ENCODE peak calls at places on chromosomes 13 and 19, in ten cellular contexts. H, W, P, R, G, U, D, S, X and T are unnamed samples.

GRCh38 chr13:90654970-90655369 is 692.5 kb upstream of the MIR17HG start:
- DNase-seq in W (no peak), P (no peak), G (no peak), S (no peak), D (no peak), X (no peak), U (no peak), R (no peak), H (no peak), T (no peak)

GRCh38 chr13:34201050-34201913 is 383.3 kb downstream of the RFC3 start:
- DNase-seq in W (no peak), U (no peak), G (peak), D (no peak), R (no peak), X (no peak), P (peak), S (peak), H (no peak), T (peak)

GRCh38 chr19:56350416-56351045 is 35.9 kb upstream of the ZSCAN5A start:
- DNase-seq in R (peak), W (peak), H (peak), X (peak), U (no peak), G (peak), P (peak), S (peak), D (peak), T (no peak)

GRCh38 chr19:7556696-7557315 is 21.3 kb downstream of the PNPLA6 start:
- DNase-seq in G (no peak), U (no peak), D (no peak), W (no peak), H (no peak), R (no peak), X (no peak), S (no peak), P (no peak), T (no peak)

GRCh38 chr19:55344444-55344843 is 4.8 kb downstream of the KMT5C start:
- DNase-seq in D (no peak), U (no peak), W (no peak), G (no peak), R (no peak), P (no peak), S (no peak), X (no peak), H (peak), T (no peak)

GRCh38 chr19:50843205-50843604 is 9.8 kb upstream of the KLK15 start:
- DNase-seq in G (no peak), R (no peak), W (no peak), U (no peak), P (no peak), X (no peak), D (no peak), S (no peak), H (no peak), T (no peak)

GRCh38 chr13:32045963-32046785 is 14.6 kb downstream of the FRY start:
- DNase-seq in G (peak), H (no peak), R (peak), S (peak), D (no peak), X (peak), U (no peak), W (no peak), P (no peak), T (no peak)

GRCh38 chr13:22014469-22014868 is 343.6 kb downstream of the FGF9 start:
- DNase-seq in G (peak), P (no peak), D (no peak), S (no peak), H (no peak), X (no peak), U (no peak), W (no peak), R (no peak), T (no peak)

GRCh38 chr13:74040200-74040599 is 94.0 kb downstream of the KLF12 start:
- DNase-seq in R (no peak), D (peak), H (peak), P (no peak), X (peak), G (peak), U (peak), W (peak), S (peak), T (no peak)

GRCh38 chr19:56842421-56842820 is 1.9 kb upstream of the PEG3 start:
- DNase-seq in W (no peak), S (no peak), P (no peak), H (no peak), D (no peak), U (no peak), R (no peak), G (no peak), X (no peak), T (no peak)

GRCh38 chr19:42410371-42410770 is 16.8 kb downstream of the LIPE start:
- DNase-seq in D (no peak), H (no peak), U (no peak), W (no peak), P (no peak), R (no peak), X (no peak), S (no peak), G (no peak), T (no peak)

GRCh38 chr13:99258946-99259345 is 767 bp upstream of the GPR18 start:
- DNase-seq in D (no peak), X (no peak), R (no peak), P (no peak), G (no peak), U (no peak), H (no peak), W (no peak), S (no peak), T (no peak)

GRCh38 chr19:55688422-55689218 is 13.6 kb downstream of the EPN1 start:
- DNase-seq in G (peak), P (no peak), U (peak), W (peak), R (no peak), D (no peak), H (peak), S (no peak), X (no peak), T (no peak)

GRCh38 chr13:44298314-44298713 is 75.3 kb upstream of the SERP2 start:
- DNase-seq in X (no peak), W (no peak), P (peak), S (no peak), R (no peak), G (no peak), U (no peak), D (no peak), H (no peak), T (no peak)

GRCh38 chr13:63190742-63191141 is 1775.1 kb upstream of the PCDH20 start:
- DNase-seq in G (no peak), X (no peak), S (peak), H (no peak), D (no peak), U (no peak), W (no peak), R (no peak), P (peak), T (no peak)

GRCh38 chr13:24220086-24220703 is 59.7 kb downstream of the SPATA13 start:
- DNase-seq in S (peak), G (peak), X (peak), H (peak), W (peak), R (peak), D (peak), P (peak), U (no peak), T (peak)

GRCh38 chr13:79360064-79360463 is 46.0 kb downstream of the RBM26 start:
- DNase-seq in D (no peak), S (no peak), G (no peak), H (no peak), W (no peak), R (no peak), U (no peak), X (no peak), P (no peak), T (no peak)

DNA sequence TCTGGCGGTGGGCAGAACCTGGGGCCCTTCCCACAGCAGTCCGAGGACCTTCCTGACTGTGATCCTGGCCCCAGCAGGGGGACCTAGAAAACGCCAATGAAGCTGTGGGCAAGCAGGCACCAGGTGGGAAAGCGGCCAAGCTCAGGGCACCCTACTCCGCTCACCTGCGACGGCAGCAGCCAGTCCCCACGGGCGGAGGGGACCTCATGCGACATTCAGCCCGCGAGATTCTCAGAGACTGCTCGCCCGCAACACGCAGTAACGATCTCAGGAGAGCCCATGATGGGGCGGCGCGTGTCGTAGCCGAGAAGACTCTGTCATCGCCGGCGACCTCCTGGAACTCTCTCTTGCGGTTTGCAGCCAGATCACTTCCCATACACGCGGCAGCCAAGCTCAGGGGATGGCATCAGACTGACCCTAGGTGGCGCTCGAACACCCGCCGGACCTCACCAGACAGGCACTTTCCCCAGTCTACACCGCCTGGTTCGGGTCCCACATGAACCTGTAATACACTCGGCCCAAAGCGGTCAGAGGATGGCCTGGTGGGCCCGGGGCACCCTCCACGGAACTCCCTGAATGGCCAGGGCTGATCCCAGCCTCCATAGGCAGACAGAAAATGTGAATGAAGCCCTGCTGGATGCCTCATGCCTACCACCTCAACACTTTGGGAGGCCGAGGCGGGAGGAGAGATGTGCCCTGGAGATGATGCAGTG is 26.5 kb downstream of the MAN2B1 start:
- DNase-seq in S (peak), G (peak), D (peak), U (peak), P (peak), W (peak), H (peak), R (peak), X (peak), T (peak)
- H3K4me3 ChIP-seq in S (peak), G (no peak), D (no peak), U (peak), P (no peak), W (peak), H (peak), R (no peak), X (peak), T (peak)

GRCh38 chr13:101053289-101053688 is 363.0 kb downstream of the NALCN start:
- DNase-seq in W (no peak), S (peak), U (no peak), X (no peak), D (no peak), R (no peak), H (no peak), G (no peak), P (no peak), T (no peak)
- TF ChIP-seq CTCF in W (no peak), S (no peak), U (no peak), X (no peak), D (no peak), R (no peak), H (no peak), G (no peak), P (no peak), T (no peak)

DNA sequence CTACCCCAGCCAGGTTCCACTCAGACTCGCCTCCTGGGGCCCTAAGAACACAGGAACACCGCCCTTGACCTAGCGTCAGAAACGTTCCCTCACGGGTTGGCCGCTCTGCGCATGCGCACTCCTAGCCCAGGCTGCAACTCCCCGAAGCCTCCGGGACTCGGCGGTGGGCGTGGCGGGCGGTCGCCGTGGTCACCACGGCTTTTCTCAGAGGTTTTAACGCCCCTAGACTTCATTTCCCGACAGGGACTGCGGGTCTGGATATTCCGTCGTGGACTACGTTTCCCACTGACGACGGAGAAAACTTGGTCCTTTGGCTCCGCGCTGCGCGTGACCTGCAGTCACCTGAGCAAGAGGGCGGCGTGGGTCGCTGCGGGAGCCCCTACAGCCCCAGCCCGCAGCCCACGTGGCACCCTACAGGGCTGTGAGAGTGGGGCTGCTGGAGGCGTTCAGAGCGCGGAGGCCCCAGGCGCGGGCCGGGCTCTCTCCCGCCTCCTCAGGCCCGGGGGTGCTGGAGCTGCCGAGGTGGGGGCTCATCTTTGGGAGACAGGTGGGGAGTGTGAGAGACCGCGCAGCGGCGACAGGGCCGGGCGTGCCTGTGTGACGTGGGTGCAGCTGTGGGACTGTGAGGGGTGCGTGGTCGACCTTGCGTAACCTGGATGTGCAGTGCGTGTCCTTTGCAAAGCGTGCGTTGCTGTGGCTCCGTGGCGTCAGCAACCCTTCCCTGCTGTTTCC is 38.0 kb upstream of the ZNF573 start:
- DNase-seq in W (peak), R (peak), X (no peak), G (no peak), U (peak), H (peak), P (peak), D (peak), S (peak), T (no peak)
- H3K4me3 ChIP-seq in W (peak), R (peak), X (no peak), G (no peak), U (peak), H (peak), P (peak), D (peak), S (peak), T (peak)

DNA sequence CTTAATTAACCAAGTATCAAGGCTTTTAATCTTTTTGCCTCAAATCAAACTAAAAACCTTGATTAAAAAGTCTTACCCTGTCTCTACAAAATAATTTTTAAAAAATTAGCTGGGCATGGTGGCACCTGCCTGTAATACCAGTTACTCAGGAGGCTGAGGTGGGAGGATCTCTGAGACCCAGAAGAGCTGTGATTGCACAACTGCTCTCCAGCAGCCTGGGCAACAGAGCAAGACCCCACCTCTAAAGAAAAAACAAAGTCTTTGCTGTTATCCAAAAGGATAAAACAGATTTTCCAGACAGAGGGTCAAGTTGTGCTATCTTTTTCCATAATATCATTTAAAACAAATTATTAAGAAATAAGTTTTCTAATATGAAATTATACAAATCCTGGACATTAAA is 26.8 kb upstream of the CEBPG start:
- DNase-seq in R (no peak), D (no peak), G (no peak), H (no peak), W (no peak), P (no peak), S (no peak), X (no peak), U (no peak), T (no peak)
- TF ChIP-seq CTCF in R (no peak), D (no peak), G (no peak), H (no peak), W (no peak), P (no peak), S (no peak), X (no peak), U (no peak), T (no peak)

DNA sequence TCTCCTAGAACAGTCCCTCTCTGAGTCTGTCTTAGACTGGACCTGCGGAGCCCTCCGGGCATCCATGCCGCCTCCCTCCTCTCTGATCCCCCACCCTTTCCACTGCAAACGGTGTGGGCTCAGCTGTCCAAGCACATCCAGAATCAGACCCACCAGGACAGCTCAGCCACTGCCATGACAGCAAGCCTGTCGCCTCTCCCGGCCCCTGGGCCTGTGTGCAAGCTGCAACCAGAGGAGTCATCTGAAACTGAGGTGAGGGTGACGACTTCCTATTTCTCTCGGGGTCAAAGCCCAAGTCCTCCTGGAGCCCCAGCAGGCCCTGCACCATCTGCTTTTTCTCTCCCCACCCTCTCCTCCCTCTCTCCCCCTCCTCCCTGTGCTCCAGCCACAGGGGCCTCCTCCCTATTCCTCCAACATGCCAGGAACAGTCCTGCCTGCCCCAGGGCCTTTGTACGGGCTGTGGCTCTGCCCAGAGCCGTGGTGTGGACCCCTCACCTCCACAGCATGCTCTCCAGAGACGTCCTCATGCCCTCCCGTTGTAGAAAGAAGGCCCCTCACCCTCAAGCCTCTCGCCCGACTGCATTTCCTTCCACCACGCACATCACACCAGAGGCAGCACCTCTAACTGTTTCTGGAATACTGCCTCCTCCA is 23.5 kb upstream of the MYDGF start:
- DNase-seq in R (no peak), D (no peak), P (no peak), S (no peak), G (no peak), W (no peak), X (no peak), H (no peak), U (no peak), T (no peak)
- H3K4me3 ChIP-seq in R (no peak), D (no peak), P (no peak), S (no peak), G (no peak), W (no peak), X (no peak), H (no peak), U (no peak), T (no peak)

GRCh38 chr19:11970174-11970573 is 5.3 kb downstream of the ZNF763 start:
- DNase-seq in D (no peak), G (no peak), R (no peak), S (no peak), P (no peak), X (no peak), U (no peak), H (no peak), W (no peak), T (no peak)

GRCh38 chr19:11963566-11964355 is 1.1 kb upstream of the ZNF763 start:
- DNase-seq in R (peak), W (peak), U (peak), X (peak), D (peak), H (peak), S (peak), G (peak), P (peak), T (no peak)

GRCh38 chr19:11964858-11965645 is at the start of gene ZNF763:
- DNase-seq in U (peak), G (peak), D (peak), R (peak), W (peak), P (peak), H (peak), X (peak), S (peak), T (no peak)

DNA sequence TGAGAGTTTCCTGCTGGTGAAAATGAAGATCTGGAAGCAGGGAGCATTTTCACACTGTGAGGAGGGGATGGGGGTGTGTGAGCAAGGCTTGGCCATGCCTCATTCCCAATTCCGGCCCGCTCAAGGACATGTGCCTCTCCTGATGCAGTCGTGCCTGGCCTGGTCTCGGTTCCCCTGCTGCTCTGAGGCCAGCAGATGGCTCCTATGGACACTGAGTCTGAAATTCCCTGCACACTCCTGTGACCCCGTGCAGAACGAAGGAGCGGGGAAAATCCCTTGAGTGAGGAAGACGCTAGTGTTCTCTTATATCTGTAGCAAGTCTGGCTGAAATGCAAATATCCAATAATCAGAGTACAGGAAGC is 363 bp upstream of the ZNF763 start:
- DNase-seq in G (no peak), D (no peak), X (no peak), P (no peak), S (no peak), R (no peak), W (no peak), H (peak), U (peak), T (no peak)
- TF ChIP-seq CTCF in G (no peak), D (peak), X (peak), P (peak), S (peak), R (peak), W (no peak), H (peak), U (no peak), T (peak)

GRCh38 chr13:45335397-45336024 is 5.5 kb downstream of the TPT1 start:
- DNase-seq in H (no peak), D (no peak), P (no peak), S (peak), G (no peak), U (no peak), R (no peak), X (no peak), W (no peak), T (no peak)
- H3K4me3 ChIP-seq in H (no peak), D (no peak), P (no peak), S (no peak), G (no peak), U (no peak), R (no peak), X (no peak), W (no peak), T (no peak)

GRCh38 chr13:25233861-25234260 is 53.4 kb downstream of the MTMR6 start:
- DNase-seq in X (no peak), D (no peak), S (no peak), U (no peak), R (no peak), W (no peak), H (no peak), P (no peak), G (no peak), T (no peak)

GRCh38 chr13:25232937-25233515 is 54.3 kb downstream of the MTMR6 start:
- DNase-seq in X (no peak), D (peak), G (peak), R (no peak), H (no peak), S (peak), U (no peak), P (no peak), W (no peak), T (no peak)

GRCh38 chr13:25227690-25228089 is 55.6 kb upstream of the AMER2 start:
- DNase-seq in D (no peak), U (no peak), G (no peak), W (no peak), X (no peak), R (no peak), S (no peak), H (no peak), P (no peak), T (no peak)

GRCh38 chr13:25237083-25237482 is 50.2 kb downstream of the MTMR6 start:
- DNase-seq in R (no peak), G (no peak), S (no peak), P (no peak), U (no peak), W (no peak), X (no peak), H (no peak), D (no peak), T (no peak)

DNA sequence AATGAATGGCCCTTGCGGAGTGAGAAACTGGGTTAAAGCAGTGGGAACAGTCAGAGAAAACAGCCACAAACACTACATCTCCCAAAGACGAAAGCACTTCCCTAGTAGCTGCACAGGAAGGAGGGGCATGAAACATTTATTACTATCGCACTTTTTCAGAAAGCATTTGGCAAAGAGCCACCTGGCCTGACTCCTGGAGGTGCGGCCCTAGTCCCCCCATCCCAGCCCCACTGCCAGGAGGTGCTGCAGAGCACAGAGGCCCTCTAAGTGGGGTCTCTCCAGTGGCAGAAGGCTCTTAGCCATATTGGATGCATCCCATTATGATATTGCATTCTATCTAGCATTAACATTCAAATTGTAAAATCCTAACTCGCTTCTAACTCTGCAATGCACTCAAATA is 55.8 kb downstream of the MTMR6 start:
- DNase-seq in H (no peak), S (no peak), G (no peak), D (no peak), X (no peak), R (no peak), U (no peak), P (no peak), W (no peak), T (no peak)
- TF ChIP-seq CTCF in H (no peak), S (no peak), G (no peak), D (no peak), X (no peak), R (no peak), U (no peak), P (no peak), W (no peak), T (no peak)

GRCh38 chr19:48615145-48616040 is 517 bp upstream of the FAM83E start:
- DNase-seq in R (no peak), D (no peak), W (no peak), S (no peak), G (no peak), X (no peak), U (peak), P (no peak), H (no peak), T (no peak)
- H3K4me3 ChIP-seq in R (no peak), D (no peak), W (no peak), S (no peak), G (no peak), X (no peak), U (no peak), P (no peak), H (no peak), T (no peak)